ENCODE peak calls at places on chromosomes 4 and X, in seven cellular contexts. C, M, T, E, I, Z and J are unnamed samples.

GRCh38 chrX:9656871-9657270 is 108.8 kb downstream of the GPR143 start:
- DNase-seq in M (no peak), E (no peak), Z (no peak), C (no peak), T (no peak), I (no peak), J (no peak)

GRCh38 chr4:147056951-147057630 is 111.4 kb upstream of the TTC29 start:
- DNase-seq in T (no peak), Z (peak), M (peak), C (no peak), I (peak), E (no peak), J (no peak)

GRCh38 chr4:6965329-6965728 is 55.7 kb downstream of the TBC1D14 start:
- DNase-seq in T (peak), M (no peak), C (no peak), Z (no peak), E (no peak), I (no peak), J (no peak)

GRCh38 chr4:184318852-184319251 is 101.2 kb upstream of the ENPP6 start:
- DNase-seq in Z (no peak), M (peak), I (no peak), T (no peak), C (no peak), E (no peak), J (no peak)

GRCh38 chrX:103533428-103534216 is 14.3 kb upstream of the RAB40A start:
- DNase-seq in C (no peak), E (peak), Z (peak), I (peak), M (peak), T (peak), J (peak)

GRCh38 chrX:132671229-132671641 is 182.4 kb upstream of the MBNL3 start:
- DNase-seq in I (peak), T (no peak), M (no peak), Z (no peak), E (peak), C (peak), J (peak)

GRCh38 chrX:29746326-29746725 is 469.0 kb upstream of the MAGEB2 start:
- DNase-seq in Z (no peak), M (no peak), C (peak), E (no peak), I (peak), T (no peak), J (no peak)

GRCh38 chrX:149493567-149494562 is 11.2 kb downstream of the IDS start:
- DNase-seq in T (peak), E (no peak), Z (no peak), M (no peak), I (peak), C (no peak), J (peak)

GRCh38 chr4:106264331-106264728 is 51.7 kb downstream of the TBCK start:
- DNase-seq in E (no peak), Z (no peak), M (no peak), I (no peak), C (no peak), T (peak), J (no peak)

GRCh38 chrX:108584617-108585211 is 145.1 kb downstream of the COL4A5 start:
- DNase-seq in I (peak), E (peak), T (peak), C (no peak), Z (no peak), M (peak), J (peak)

GRCh38 chr4:48727666-48728459 is 52.2 kb downstream of the FRYL start:
- DNase-seq in T (no peak), M (no peak), E (no peak), I (no peak), Z (no peak), C (no peak), J (no peak)

GRCh38 chrX:154123241-154124219 is 20.5 kb upstream of the OPN1LW start:
- DNase-seq in T (no peak), E (no peak), M (peak), I (no peak), Z (no peak), C (no peak), J (no peak)

GRCh38 chrX:25206761-25207160 is 191.0 kb upstream of the ARX start:
- DNase-seq in T (no peak), C (peak), Z (peak), E (no peak), I (peak), M (no peak), J (no peak)

GRCh38 chrX:12881914-12882313 is 15.0 kb downstream of the TLR7 start:
- DNase-seq in C (no peak), Z (no peak), M (no peak), T (no peak), I (no peak), E (no peak), J (no peak)

GRCh38 chr4:6183740-6184139 is 16.6 kb downstream of the JAKMIP1 start:
- DNase-seq in T (no peak), M (peak), I (no peak), C (no peak), E (no peak), Z (no peak), J (no peak)

GRCh38 chrX:45992402-45993123 is 552.7 kb downstream of the ZNF674 start:
- DNase-seq in I (peak), E (no peak), Z (no peak), T (no peak), M (no peak), C (no peak), J (no peak)

GRCh38 chr4:83043801-83044407 is 8.9 kb downstream of the COPS4 start:
- DNase-seq in T (no peak), M (no peak), I (peak), E (no peak), C (no peak), Z (peak), J (no peak)

GRCh38 chr4:78320353-78320935 is 231.1 kb upstream of the ANXA3 start:
- DNase-seq in T (no peak), M (no peak), I (no peak), Z (no peak), E (no peak), C (peak), J (no peak)

GRCh38 chr4:7970031-7970946 is 30.6 kb upstream of the AFAP1 start:
- DNase-seq in I (peak), E (no peak), M (no peak), Z (no peak), T (no peak), C (no peak), J (no peak)

GRCh38 chrX:21373637-21374162 is 518 bp upstream of the CNKSR2 start:
- DNase-seq in M (peak), T (peak), C (no peak), E (peak), Z (no peak), I (no peak), J (peak)

GRCh38 chrX:133412246-133412645 is 3.0 kb downstream of the GPC4 start:
- DNase-seq in M (no peak), I (no peak), T (no peak), C (no peak), E (peak), Z (no peak), J (no peak)

GRCh38 chr4:8656185-8656517 is 63.6 kb downstream of the CPZ start:
- DNase-seq in C (no peak), T (no peak), E (no peak), I (no peak), M (no peak), Z (no peak), J (no peak)

GRCh38 chr4:138775890-138776289 is 239.7 kb upstream of the NOCT start:
- DNase-seq in E (peak), C (no peak), T (no peak), M (peak), I (no peak), Z (no peak), J (no peak)